ENCODE peak calls at places on chromosomes 7 and 10, in four cellular contexts. O is transverse colon; A is thoracic aorta; E is CD8-positive, alpha-beta T cell. I is an unnamed sample. For H3K36me3, the result is how much of the 10 kb centered on the place peaks cover.

GRCh38 chr7:6284055-6284400 is 11.6 kb upstream of the CYTH3 start:
- DNase-seq in A (no peak), E (no peak), O (no peak), I (no peak)

GRCh38 chr7:102232686-102233286 is 53.9 kb upstream of the SH2B2 start:
- DNase-seq in E (no peak), O (no peak), A (no peak), I (no peak)

GRCh38 chr10:100516847-100517246 is 2.8 kb downstream of the SEC31B start:
- DNase-seq in O (no peak), A (no peak), E (no peak), I (peak)

GRCh38 chr7:20482071-20482470 is 133.4 kb upstream of the ABCB5 start:
- DNase-seq in E (no peak), O (no peak), A (no peak), I (no peak)

GRCh38 chr10:89684604-89685003 is 16.8 kb upstream of the KIF20B start:
- DNase-seq in O (no peak), A (no peak), E (no peak), I (no peak)

GRCh38 chr10:100670828-100671479 is 74.4 kb upstream of the PAX2 start:
- DNase-seq in O (peak), E (peak), A (no peak), I (peak)

GRCh38 chr10:132077091-132077490 is 11.3 kb downstream of the JAKMIP3 start:
- DNase-seq in E (no peak), O (no peak), A (no peak), I (no peak)

GRCh38 chr7:4830176-4830575 is 31.7 kb downstream of the PAPOLB start:
- DNase-seq in O (peak), A (no peak), E (peak), I (peak)

GRCh38 chr7:64037095-64037494 is 8.1 kb upstream of the ZNF727 start:
- DNase-seq in A (no peak), E (no peak), O (no peak), I (no peak)

GRCh38 chr10:114902151-114902550 is 35.8 kb upstream of the TRUB1 start:
- DNase-seq in O (no peak), E (no peak), A (no peak), I (no peak)

GRCh38 chr7:119756687-119757086 is 516.3 kb upstream of the KCND2 start:
- DNase-seq in E (no peak), A (no peak), O (no peak), I (no peak)

GRCh38 chr10:80405035-80405434 is 3.3 kb upstream of the PRXL2A start:
- DNase-seq in O (no peak), A (no peak), E (no peak), I (no peak)

GRCh38 chr7:159067870-159068787 is 76.5 kb downstream of the VIPR2 start:
- DNase-seq in O (peak), E (no peak), A (no peak), I (no peak)

GRCh38 chr7:129553861-129554530 is 51.7 kb downstream of the SMKR1 start:
- DNase-seq in A (no peak), O (no peak), E (peak), I (peak)

GRCh38 chr10:118522791-118523498 is 72.5 kb downstream of the PRLHR start:
- DNase-seq in A (no peak), O (no peak), E (no peak), I (no peak)

GRCh38 chr7:131057015-131057518 is 270.6 kb upstream of the MKLN1 start:
- DNase-seq in E (no peak), O (no peak), A (no peak), I (no peak)

GRCh38 chr10:78196964-78197363 is 163.3 kb downstream of the RPS24 start:
- DNase-seq in O (no peak), E (no peak), A (no peak), I (no peak)

GRCh38 chr10:24920907-24921881 is 31.2 kb downstream of the PRTFDC1 start:
- DNase-seq in O (peak), A (peak), E (no peak), I (peak)

GRCh38 chr7:42831953-42832522 is 79.8 kb downstream of the C7orf25 start:
- DNase-seq in E (no peak), A (no peak), O (no peak), I (no peak)

GRCh38 chr10:624312-624604 is 65.2 kb downstream of the DIP2C start:
- DNase-seq in A (no peak), E (no peak), O (no peak), I (no peak)

GRCh38 chr7:33062023-33062781 is at the start of gene NT5C3A:
- DNase-seq in E (no peak), A (no peak), O (peak), I (peak)

GRCh38 chr10:31886885-31887284 is 41.7 kb downstream of the ARHGAP12 start:
- DNase-seq in E (no peak), O (no peak), A (no peak), I (no peak)

GRCh38 chr10:32629910-32630309 is 184.0 kb downstream of the CCDC7 start:
- DNase-seq in E (no peak), A (no peak), O (no peak), I (no peak)

GRCh38 chr10:43785252-43785651 is 136.6 kb upstream of the ZNF32 start:
- DNase-seq in O (no peak), A (no peak), E (no peak), I (no peak)

GRCh38 chr10:66746246-66746645 is 179.6 kb upstream of the LRRTM3 start:
- DNase-seq in E (no peak), A (no peak), O (no peak), I (no peak)

GRCh38 chr10:122530177-122530576 is 30.4 kb upstream of the DMBT1 start:
- DNase-seq in A (no peak), O (no peak), E (no peak), I (no peak)

GRCh38 chr7:67045496-67045995 is 48.9 kb downstream of the TYW1 start:
- DNase-seq in O (no peak), E (no peak), A (no peak), I (no peak)

GRCh38 chr7:76423666-76424412 is 911 bp upstream of the ZP3 start:
- DNase-seq in A (no peak), E (no peak), O (no peak), I (no peak)

GRCh38 chr7:156823441-156823840 is 69.5 kb downstream of the LMBR1 start:
- DNase-seq in E (no peak), O (no peak), A (no peak), I (no peak)

GRCh38 chr7:96093435-96093834 is 228.5 kb downstream of the SLC25A13 start:
- DNase-seq in A (no peak), O (no peak), E (no peak), I (no peak)

GRCh38 chr10:80407836-80408197 is 534 bp upstream of the PRXL2A start:
- DNase-seq in O (peak), A (no peak), E (no peak), I (no peak)

GRCh38 chr10:48974757-48975156 is 35.1 kb upstream of the LRRC18 start:
- DNase-seq in A (no peak), E (no peak), O (no peak), I (no peak)

GRCh38 chr10:79505771-79506351 is 6.5 kb upstream of the EIF5AL1 start:
- DNase-seq in E (no peak), A (no peak), O (no peak), I (no peak)

GRCh38 chr7:140322759-140323158 is 75.6 kb downstream of the SLC37A3 start:
- DNase-seq in O (no peak), E (no peak), A (no peak), I (no peak)

GRCh38 chr10:17001961-17002749 is 127.5 kb downstream of the CUBN start:
- DNase-seq in E (no peak), A (peak), O (peak), I (no peak)

GRCh38 chr10:99341860-99342517 is 12.8 kb downstream of the CNNM1 start:
- DNase-seq in A (no peak), O (no peak), E (no peak), I (no peak)

GRCh38 chr7:17599733-17600685 is 301.6 kb downstream of the AHR start:
- DNase-seq in A (no peak), O (no peak), E (no peak), I (no peak)

GRCh38 chr10:1043532-1043995 is 5.4 kb downstream of the IDI1 start:
- DNase-seq in E (no peak), O (peak), A (no peak), I (no peak)

GRCh38 chr7:24709051-24709450 is 48.2 kb downstream of the GSDME start:
- DNase-seq in E (no peak), O (no peak), A (no peak), I (no peak)

GRCh38 chr7:8321312-8321711 is 59.3 kb upstream of the ICA1 start:
- DNase-seq in O (no peak), E (no peak), A (no peak), I (no peak)
- H3K36me3 ChIP-seq in O (under half), E (under half), A (under half), I (under half)

DNA sequence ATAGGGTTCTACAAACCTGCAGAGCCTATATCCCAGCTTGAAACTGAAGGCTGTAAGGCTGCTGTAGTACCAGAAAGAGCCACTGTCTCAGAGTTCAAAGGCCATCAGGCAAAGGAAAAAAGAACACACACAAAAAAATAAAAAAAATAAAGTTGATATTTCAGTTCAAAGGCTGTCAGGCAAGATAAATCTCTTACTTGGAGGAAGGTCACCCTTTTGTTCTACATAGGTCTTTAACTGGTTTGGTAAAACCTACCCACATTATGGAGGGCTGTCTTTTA is 12.0 kb upstream of the TMEM26 start:
- DNase-seq in A (no peak), E (no peak), O (no peak), I (no peak)
- TF ChIP-seq CTCF in A (no peak), E (no peak), O (no peak), I (no peak)

GRCh38 chr7:107949443-107949935 is 53.5 kb downstream of the LAMB1 start:
- DNase-seq in O (no peak), A (no peak), E (no peak), I (no peak)

GRCh38 chr7:107948645-107949442 is 54.1 kb downstream of the LAMB1 start:
- DNase-seq in O (no peak), E (no peak), A (no peak), I (no peak)

GRCh38 chr7:107953265-107953923 is 49.6 kb downstream of the LAMB1 start:
- DNase-seq in A (no peak), E (no peak), O (no peak), I (no peak)

GRCh38 chr7:107951896-107952295 is 51.1 kb downstream of the LAMB1 start:
- DNase-seq in A (no peak), O (no peak), E (no peak), I (no peak)

DNA sequence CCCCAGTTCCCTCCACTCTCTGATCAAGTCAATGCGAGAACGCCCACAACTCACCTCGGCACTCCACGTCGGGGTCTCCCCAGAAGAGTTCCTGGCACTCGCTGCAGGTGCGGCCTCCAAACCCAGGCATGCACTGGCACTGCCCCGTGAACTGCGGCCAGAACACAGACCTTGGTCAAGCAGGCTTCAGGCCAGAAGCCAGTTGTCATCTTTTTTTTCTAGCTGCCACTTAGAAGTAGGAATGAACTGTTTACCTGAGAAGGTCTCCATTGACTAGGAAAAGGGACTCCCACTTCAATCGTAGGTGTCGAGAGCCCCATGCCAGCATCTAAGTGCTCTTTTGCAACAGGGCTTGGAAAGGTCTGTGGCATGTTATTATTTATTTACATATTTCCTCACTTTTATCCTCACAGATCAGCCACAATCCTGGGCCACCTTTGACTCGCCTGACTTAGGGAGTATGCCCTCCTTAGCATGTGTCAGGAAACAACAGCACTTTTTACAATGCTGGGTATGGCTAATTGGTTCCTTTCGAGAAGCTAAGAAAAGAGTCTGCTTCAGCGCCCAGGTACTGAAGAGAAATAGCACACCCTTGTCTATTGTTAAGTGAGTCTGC is 51.7 kb downstream of the LAMB1 start:
- DNase-seq in A (no peak), E (no peak), O (no peak), I (no peak)
- H3K36me3 ChIP-seq in A (under half), E (under half), O (under half), I (half or more)

DNA sequence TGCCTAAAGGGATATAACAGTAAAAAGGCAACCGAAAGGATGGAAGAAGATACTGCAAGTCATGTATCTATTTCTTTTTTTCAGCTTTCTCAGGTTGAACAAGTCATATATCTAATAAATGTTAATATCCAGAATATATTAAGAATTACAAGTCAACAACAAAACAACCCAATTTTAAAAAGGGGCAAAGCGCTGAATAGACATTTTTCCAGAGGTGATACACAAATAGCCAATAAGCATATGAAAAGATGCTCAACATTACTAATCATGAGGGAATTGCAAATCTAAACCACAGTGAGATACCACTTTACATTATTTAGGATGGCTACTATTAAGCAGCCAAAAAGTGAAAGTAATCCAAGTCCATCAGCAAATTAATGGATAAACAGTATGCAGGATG is 23.0 kb downstream of the DBF4 start:
- DNase-seq in O (no peak), A (no peak), E (no peak), I (no peak)
- TF ChIP-seq CTCF in O (no peak), A (no peak), E (no peak), I (no peak)

DNA sequence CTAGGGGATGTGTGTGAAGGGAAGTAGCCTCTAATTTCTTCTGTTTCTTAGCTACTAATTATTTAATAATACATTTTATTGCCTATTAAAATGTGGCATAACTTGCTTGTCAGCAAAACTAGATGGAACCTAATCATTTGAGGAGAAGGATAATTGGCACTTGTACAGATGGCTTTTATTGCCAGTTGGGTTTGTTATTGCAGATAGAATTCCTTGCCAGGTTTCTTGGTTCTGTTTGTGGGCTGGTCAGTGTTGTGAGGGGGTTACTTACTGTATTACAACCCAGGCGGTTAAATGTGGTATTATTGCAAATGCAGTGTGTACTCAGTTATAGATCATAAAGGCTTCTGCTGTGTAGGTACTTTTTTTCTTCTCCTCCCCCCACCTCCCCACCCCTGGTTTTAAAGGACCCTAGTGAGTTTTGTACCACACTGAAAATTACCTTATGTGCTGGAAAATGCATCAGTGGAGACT is 758.1 kb downstream of the AUTS2 start:
- DNase-seq in O (no peak), E (no peak), A (no peak), I (no peak)
- H3K36me3 ChIP-seq in O (under half), E (under half), A (under half), I (under half)

GRCh38 chr7:37901236-37901827 is 15.3 kb downstream of the SFRP4 start:
- DNase-seq in A (no peak), O (no peak), E (no peak), I (no peak)

GRCh38 chr7:37899712-37900247 is 16.8 kb downstream of the SFRP4 start:
- DNase-seq in A (no peak), O (no peak), E (no peak), I (no peak)

GRCh38 chr7:37901890-37902524 is 14.6 kb downstream of the SFRP4 start:
- DNase-seq in E (no peak), O (no peak), A (no peak), I (no peak)
- TF ChIP-seq CTCF in E (no peak), O (no peak), A (no peak), I (no peak)

GRCh38 chr7:1717095-1717483 is 47.0 kb downstream of the ELFN1 start:
- DNase-seq in A (no peak), O (no peak), E (no peak), I (no peak)

GRCh38 chr7:1721047-1721687 is 51.1 kb downstream of the ELFN1 start:
- DNase-seq in A (no peak), E (no peak), O (no peak), I (no peak)

GRCh38 chr7:1717903-1718676 is 48.0 kb downstream of the ELFN1 start:
- DNase-seq in A (no peak), E (no peak), O (no peak), I (no peak)

GRCh38 chr7:1720325-1720724 is 50.2 kb downstream of the ELFN1 start:
- DNase-seq in E (no peak), A (no peak), O (no peak), I (no peak)

GRCh38 chr7:1719913-1720312 is 49.8 kb downstream of the ELFN1 start:
- DNase-seq in O (no peak), E (no peak), A (no peak), I (no peak)
- H3K36me3 ChIP-seq in O (under half), E (under half), A (under half), I (under half)

I was measured in BE2C.